ENCODE peak calls at places on chromosomes 4 and X, in four cellular contexts. L, B, Q and Z are unnamed samples.

GRCh38 chr4:140805293-140805692 is 49.1 kb upstream of the TBC1D9 start:
- DNase-seq in Q (no peak), L (no peak), B (no peak), Z (no peak)

GRCh38 chrX:68808686-68809357 is 20.0 kb upstream of the EFNB1 start:
- DNase-seq in B (no peak), L (no peak), Q (no peak), Z (peak)

GRCh38 chrX:64093761-64094160 is 111.7 kb downstream of the AMER1 start:
- DNase-seq in Q (no peak), L (no peak), B (peak), Z (no peak)

GRCh38 chrX:79161655-79162054 is 17.2 kb downstream of the GPR174 start:
- DNase-seq in Q (no peak), B (no peak), L (no peak), Z (no peak)

GRCh38 chr4:48079972-48080391 is 54.1 kb downstream of the TXK start:
- DNase-seq in Q (no peak), L (no peak), B (peak), Z (peak)

GRCh38 chr4:20278195-20278594 is 26.5 kb downstream of the SLIT2 start:
- DNase-seq in L (no peak), B (no peak), Q (no peak), Z (no peak)

GRCh38 chr4:7392438-7393374 is 42.0 kb downstream of the PSAPL1 start:
- DNase-seq in B (peak), Q (peak), L (no peak), Z (peak)

GRCh38 chr4:118953276-118953675 is 64.6 kb downstream of the SYNPO2 start:
- DNase-seq in B (no peak), Q (no peak), L (no peak), Z (no peak)

GRCh38 chrX:48800574-48801280 is 1.1 kb upstream of the HDAC6 start:
- DNase-seq in B (no peak), Q (no peak), L (no peak), Z (no peak)

DNA sequence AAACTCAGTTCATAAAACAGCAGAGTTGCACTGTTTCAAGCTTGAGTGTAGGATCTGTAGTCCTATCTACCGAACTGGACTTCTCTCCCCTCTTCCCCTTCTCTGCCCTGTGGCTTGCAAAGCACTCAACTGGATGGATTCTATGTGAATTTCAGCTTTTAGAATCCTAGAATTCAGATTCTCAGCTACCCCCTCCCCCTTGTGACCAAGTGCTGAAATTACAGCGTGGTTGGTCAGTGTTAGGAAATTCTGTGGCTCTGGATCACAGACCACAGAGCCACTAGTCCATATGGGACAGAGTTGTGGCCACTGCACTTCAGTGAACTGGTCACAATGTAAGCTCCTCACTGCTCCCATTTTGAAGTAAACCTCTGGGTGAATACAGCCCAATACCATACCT is 64.6 kb upstream of the TRPC5 start:
- DNase-seq in B (no peak), Q (no peak), L (no peak), Z (no peak)
- TF ChIP-seq CTCF in B (no peak), Q (no peak), L (peak), Z (peak)

DNA sequence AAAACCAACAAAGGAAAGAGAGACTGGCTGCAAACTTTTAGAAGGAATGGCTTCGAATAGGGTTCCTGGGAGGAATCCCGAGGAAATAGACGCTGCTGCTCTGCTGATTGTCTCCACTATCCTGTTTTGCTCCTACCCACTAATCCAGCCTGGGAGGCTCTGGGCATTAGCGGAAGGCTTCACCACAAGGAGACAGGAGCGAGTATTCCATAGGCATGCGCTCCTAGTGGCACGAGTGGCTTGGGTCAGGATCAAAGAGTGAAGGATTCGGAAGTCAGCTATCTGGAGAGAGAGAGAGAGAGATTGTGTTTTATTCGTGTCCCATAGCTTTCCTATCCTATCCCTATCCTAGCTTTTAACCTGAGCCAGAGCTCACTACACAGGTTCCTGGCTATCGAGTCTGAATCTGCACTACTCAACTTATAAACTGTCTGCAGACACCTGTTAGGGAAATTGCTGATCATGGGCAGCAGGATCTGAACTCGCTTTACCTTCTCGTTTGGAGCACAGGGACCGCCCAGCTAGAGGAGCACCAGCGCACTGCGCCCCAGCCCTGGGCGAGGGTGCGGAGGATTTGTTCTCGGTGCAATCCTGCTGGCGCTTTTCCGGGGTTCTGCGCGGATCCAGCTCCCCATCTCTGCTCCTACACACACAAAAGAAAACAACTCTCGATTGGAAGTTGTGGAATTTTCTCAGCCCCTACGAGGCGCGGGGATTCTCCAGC is 740 bp upstream of the NPY2R start:
- DNase-seq in B (no peak), L (peak), Q (no peak), Z (peak)
- TF ChIP-seq CTCF in B (peak), L (no peak), Q (no peak), Z (peak)

GRCh38 chr4:4761128-4761991 is 98.1 kb upstream of the MSX1 start:
- DNase-seq in Q (no peak), L (no peak), B (no peak), Z (no peak)

GRCh38 chr4:4762909-4763814 is 96.3 kb upstream of the MSX1 start:
- DNase-seq in L (no peak), Q (no peak), B (peak), Z (peak)

GRCh38 chr4:4764506-4764905 is 95.0 kb upstream of the MSX1 start:
- DNase-seq in B (no peak), L (no peak), Q (no peak), Z (no peak)

GRCh38 chr4:4763815-4764202 is 95.7 kb upstream of the MSX1 start:
- DNase-seq in Q (no peak), B (no peak), L (no peak), Z (peak)

DNA sequence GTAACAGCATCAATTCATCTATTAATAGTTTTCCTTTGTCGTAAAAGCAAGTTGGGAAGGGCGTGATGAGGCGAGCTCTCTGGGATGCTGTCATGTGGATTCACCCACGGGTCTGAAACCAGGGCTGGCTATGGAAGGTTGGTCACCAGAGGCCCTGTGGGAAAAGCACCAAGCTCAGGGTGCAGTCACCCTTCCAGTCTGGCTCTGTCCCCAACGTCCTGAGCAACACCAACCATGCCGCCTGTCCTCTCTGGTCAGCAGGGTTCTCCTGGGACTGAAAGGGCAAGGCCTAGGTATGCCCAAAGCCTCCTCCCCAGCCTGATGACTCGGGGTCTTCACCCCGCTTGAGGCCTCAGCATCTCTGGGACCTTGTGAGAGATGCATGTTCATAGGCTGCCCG is 97.2 kb upstream of the MSX1 start:
- DNase-seq in Q (no peak), L (no peak), B (no peak), Z (no peak)
- TF ChIP-seq CTCF in Q (no peak), L (no peak), B (no peak), Z (no peak)

DNA sequence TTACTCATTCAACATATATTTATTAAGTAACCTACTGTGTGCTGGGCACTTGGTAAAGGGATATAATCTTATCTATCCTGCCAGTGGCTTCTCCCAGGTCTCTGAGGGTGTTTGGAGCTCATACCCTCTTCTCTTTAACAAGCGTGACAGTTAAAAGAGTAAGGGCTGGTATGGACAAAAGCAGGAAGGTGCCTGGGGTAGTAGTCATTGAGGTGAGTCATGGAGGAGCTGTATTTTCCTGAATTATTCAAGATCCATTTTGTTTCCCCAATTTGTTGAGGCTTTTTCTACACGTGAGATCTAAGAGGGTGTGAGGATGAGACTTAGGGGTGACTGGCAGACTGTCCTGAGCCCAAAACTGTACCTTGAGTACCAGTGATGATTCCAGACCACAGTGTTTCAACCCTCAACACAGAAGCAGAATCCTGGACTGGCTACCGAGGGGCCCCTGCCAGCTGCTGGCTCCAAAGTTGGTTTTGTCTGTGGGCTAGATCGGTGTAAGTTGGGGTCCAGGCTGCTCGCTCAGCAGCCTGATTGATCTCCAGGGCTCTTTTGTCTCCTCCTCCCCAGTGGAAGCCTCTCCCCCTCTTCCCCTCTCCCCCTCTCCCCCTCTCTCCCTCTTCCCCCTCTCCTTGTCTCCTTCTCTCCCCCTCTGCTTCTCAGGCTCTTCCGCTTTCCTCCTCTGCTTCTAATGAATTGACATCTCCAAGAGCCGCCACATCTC is at the start of gene DRP2:
- DNase-seq in B (peak), Q (no peak), L (no peak), Z (peak)
- TF ChIP-seq CTCF in B (no peak), Q (no peak), L (no peak), Z (no peak)

GRCh38 chrX:154714925-154715324 is 36.0 kb downstream of the GAB3 start:
- DNase-seq in Q (peak), L (no peak), B (peak), Z (peak)

GRCh38 chrX:154718607-154719006 is 32.3 kb downstream of the GAB3 start:
- DNase-seq in B (no peak), L (no peak), Q (no peak), Z (no peak)

GRCh38 chrX:154717824-154718223 is 33.1 kb downstream of the GAB3 start:
- DNase-seq in L (no peak), B (peak), Q (no peak), Z (peak)

GRCh38 chrX:154712781-154713391 is 38.0 kb downstream of the GAB3 start:
- DNase-seq in L (no peak), B (peak), Q (no peak), Z (peak)

DNA sequence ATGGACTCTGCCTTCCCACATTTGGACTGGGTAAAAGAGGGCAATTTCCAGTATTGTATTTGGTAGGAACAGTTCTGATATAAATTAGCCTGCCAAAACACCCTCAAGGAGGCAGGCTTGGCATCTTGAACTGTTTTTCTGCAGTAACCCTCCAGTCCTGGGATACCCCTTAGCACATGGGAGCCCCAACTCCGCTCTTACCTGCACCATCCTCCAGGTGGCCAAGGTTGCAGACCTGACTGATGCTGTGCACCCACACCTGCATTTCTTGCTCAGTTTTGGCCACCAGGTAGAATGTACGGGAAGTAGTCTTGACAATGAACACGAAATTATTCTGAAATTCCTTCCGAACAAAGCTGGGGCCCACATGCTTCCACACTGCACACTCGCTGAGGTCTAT is 35.1 kb downstream of the GAB3 start:
- DNase-seq in B (no peak), L (no peak), Q (no peak), Z (no peak)
- TF ChIP-seq CTCF in B (no peak), L (no peak), Q (no peak), Z (no peak)

DNA sequence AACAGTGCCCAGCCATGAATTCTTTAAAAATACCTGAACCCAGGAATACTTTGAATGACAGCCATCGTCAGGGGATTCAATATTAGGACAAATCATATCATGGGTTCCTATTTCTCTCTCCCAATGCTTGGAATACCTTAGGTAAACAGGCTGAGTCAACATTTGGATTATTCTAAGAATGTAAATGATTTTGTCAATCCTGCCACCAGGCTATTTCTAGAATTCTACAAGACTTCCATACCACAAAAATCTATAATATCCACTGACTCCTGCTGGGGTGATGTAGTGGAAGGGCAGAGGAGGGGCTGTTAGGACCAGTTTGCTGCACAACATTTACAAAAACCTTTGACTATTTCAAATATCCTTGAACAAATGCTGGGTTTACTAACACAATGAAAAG is 65.2 kb downstream of the IGFBP7 start:
- DNase-seq in Q (no peak), B (no peak), L (no peak), Z (peak)
- TF ChIP-seq CTCF in Q (no peak), B (no peak), L (no peak), Z (no peak)

GRCh38 chr4:120008957-120009356 is 57.7 kb downstream of the MAD2L1 start:
- DNase-seq in B (no peak), Q (no peak), L (no peak), Z (no peak)

GRCh38 chr4:120005527-120005926 is 61.1 kb downstream of the MAD2L1 start:
- DNase-seq in L (no peak), B (no peak), Q (no peak), Z (no peak)

GRCh38 chr4:120008075-120008474 is 58.6 kb downstream of the MAD2L1 start:
- DNase-seq in L (no peak), Q (no peak), B (no peak), Z (no peak)

GRCh38 chr4:120007171-120007894 is 59.3 kb downstream of the MAD2L1 start:
- DNase-seq in Q (no peak), L (no peak), B (peak), Z (peak)

GRCh38 chr4:120009731-120010130 is 56.9 kb downstream of the MAD2L1 start:
- DNase-seq in L (no peak), Q (no peak), B (peak), Z (peak)
- TF ChIP-seq CTCF in L (no peak), Q (no peak), B (no peak), Z (no peak)

DNA sequence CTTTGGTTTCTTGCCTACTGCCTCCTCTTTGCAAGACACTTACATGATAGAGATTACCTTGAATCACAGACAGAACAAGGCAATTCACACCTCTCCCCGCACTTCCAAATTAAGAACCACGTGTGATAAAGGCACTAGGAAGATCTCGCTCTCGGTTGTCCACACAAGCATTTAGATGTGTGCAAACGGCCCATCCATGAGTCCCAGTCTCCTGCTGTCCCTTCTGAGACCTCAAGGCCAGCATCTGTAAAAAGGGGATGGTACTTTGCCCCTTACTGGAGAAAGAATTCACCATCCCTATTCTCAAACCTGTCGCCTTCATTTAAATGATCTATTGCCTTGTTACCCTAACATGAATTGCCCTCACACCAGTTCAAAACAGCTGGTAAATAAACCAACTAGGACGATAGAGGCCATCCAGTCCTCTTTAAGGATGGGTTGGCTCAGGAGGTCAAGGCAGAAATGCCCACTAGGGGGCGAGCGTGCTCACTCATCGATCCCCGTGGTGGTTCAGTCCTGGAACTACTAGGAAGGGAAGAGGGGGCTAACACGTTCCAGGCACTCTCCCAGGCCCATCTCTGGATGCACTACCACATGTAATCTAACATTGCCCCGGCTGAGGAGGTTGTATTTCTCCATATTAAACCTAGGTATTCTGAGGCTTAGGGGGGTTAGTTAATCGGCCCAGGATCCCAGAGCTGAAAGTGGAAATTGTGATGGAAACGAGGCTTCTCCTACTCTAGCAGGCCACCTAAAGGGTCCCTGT is 95.8 kb downstream of the DHX15 start:
- DNase-seq in Q (peak), B (peak), L (peak), Z (peak)
- TF ChIP-seq CTCF in Q (peak), B (peak), L (peak), Z (peak)

GRCh38 chrX:133840415-133840814 is 145.0 kb downstream of the GPC3 start:
- DNase-seq in L (no peak), B (no peak), Q (no peak), Z (no peak)

GRCh38 chrX:133838761-133839676 is 146.4 kb downstream of the GPC3 start:
- DNase-seq in B (peak), L (no peak), Q (no peak), Z (peak)
- TF ChIP-seq CTCF in B (peak), L (peak), Q (peak), Z (peak)

GRCh38 chrX:120999413-120999812 is 13.9 kb upstream of the CT47A1 start:
- DNase-seq in Q (no peak), B (no peak), L (no peak), Z (no peak)

GRCh38 chrX:121000589-121000988 is 15.0 kb upstream of the CT47A1 start:
- DNase-seq in Q (no peak), L (no peak), B (no peak), Z (peak)
- TF ChIP-seq CTCF in Q (no peak), L (peak), B (no peak), Z (peak)